ENCODE peak calls at places on chromosomes 2 and 18, in six cellular contexts. S is cardiac muscle cell; E is CD8-positive, alpha-beta T cell; K is adrenal gland; I is left ventricle myocardium inferior; F is esophagus squamous epithelium. H is an unnamed sample.
A peak's percentile ranks its signal among the peaks of the same experiment; 100 is the strongest.

GRCh38 chr2:233603520-233603919 is 13.9 kb upstream of the UGT1A8 start:
- DNase-seq in S (no peak), E (no peak), K (no peak), I (no peak), F (no peak), H (no peak)

GRCh38 chr18:48765053-48765452 is 185.7 kb downstream of the SMAD7 start:
- DNase-seq in S (no peak), E (no peak), K (no peak), I (no peak), F (no peak), H (no peak)

GRCh38 chr18:31723998-31724711 is 36.5 kb downstream of the SLC25A52 start:
- DNase-seq in S (no peak), E (no peak), K (peak; percentile 54), I (peak; percentile 32), F (no peak), H (peak; percentile 17)

GRCh38 chr2:172556284-172557033 is 569 bp downstream of the PDK1 start:
- DNase-seq in S (peak; percentile 66), E (peak; percentile 66), K (peak; percentile 59), I (peak; percentile 57), F (peak; percentile 13), H (peak; percentile 50)

GRCh38 chr18:31294199-31294747 is 23.7 kb upstream of the DSG1 start:
- DNase-seq in S (no peak), E (no peak), K (no peak), I (no peak), F (no peak), H (no peak)

GRCh38 chr18:2564373-2564772 is 6.9 kb downstream of the METTL4 start:
- DNase-seq in S (no peak), E (no peak), K (no peak), I (no peak), F (no peak), H (no peak)

GRCh38 chr2:20141056-20141762 is 83.7 kb downstream of the SDC1 start:
- DNase-seq in S (no peak), E (no peak), K (peak; percentile 95), I (peak; percentile 25), F (no peak), H (peak; percentile 66)

GRCh38 chr18:63518178-63519012 is 23.8 kb upstream of the SERPINB12 start:
- DNase-seq in S (peak; percentile 89), E (peak; percentile 53), K (peak; percentile 75), I (no peak), F (no peak), H (peak; percentile 69)

GRCh38 chr2:222295368-222296041 is 3.3 kb downstream of the PAX3 start:
- DNase-seq in S (no peak), E (no peak), K (no peak), I (no peak), F (no peak), H (no peak)

GRCh38 chr2:201932511-201932910 is 101.1 kb upstream of the FZD7 start:
- DNase-seq in S (no peak), E (no peak), K (no peak), I (no peak), F (no peak), H (no peak)

GRCh38 chr2:202436631-202437030 is 60.5 kb downstream of the BMPR2 start:
- DNase-seq in S (no peak), E (no peak), K (no peak), I (no peak), F (no peak), H (no peak)

GRCh38 chr2:10721344-10722251 is at the start of gene ATP6V1C2:
- DNase-seq in S (peak; percentile 78), E (no peak), K (no peak), I (no peak), F (no peak), H (no peak)
- TF ChIP-seq CTCF in S (no peak), E (no peak), K (no peak), I (no peak), F (no peak), H (no peak)

DNA sequence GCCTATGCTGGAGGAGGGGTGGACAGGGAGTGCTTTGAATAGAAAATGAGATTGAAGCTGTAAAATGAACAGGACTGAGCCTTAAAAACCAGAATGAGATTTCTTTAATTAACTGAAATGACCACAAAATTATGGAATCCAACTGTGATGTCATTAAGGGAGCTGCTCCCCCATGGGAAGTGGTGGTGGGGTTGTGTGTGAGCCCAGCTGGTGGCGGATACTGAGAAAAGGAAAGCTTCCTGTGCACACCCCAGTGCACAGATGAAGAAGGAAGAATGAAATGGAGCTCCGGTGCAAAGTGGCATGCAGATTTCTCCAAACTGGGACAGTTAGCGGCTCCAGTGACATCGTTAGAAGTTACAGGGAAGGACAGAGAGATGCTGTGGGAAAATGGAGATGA is 76.9 kb downstream of the TSN start:
- DNase-seq in S (no peak), E (no peak), K (no peak), I (peak; percentile 23), F (no peak), H (no peak)
- H3K27ac ChIP-seq in S (no peak overlapping the region), E (no peak overlapping the region), K (no peak overlapping the region), I (peak overlapping the region; percentile 76), F (no peak overlapping the region), H (no peak overlapping the region)

DNA sequence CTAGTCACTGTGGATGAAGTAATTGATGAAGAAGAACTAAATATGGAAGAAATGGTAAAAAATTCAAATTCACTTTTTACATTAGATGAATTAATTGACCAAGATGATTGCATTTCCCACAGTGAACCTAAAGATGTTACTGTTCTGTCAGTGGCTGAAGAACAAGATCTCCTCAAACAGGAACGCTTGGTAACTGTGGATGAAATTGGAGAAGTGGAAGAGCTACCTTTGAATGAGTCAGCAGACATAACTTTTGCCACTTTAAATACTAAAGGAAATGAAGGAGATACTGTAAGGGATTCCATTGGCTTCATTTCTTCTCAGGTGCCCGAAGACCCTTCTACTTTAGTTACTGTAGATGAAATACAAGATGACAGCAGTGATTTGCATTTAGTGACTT is 26.6 kb upstream of the DYSF start:
- DNase-seq in S (no peak), E (no peak), K (no peak), I (no peak), F (no peak), H (no peak)
- H3K36me3 ChIP-seq in S (peaks cover 83% of the 10 kb centered on the region), E (peaks cover 41% of the 10 kb centered on the region), K (no peaks in the 10 kb centered on the region), I (peaks cover 76% of the 10 kb centered on the region), F (peaks cover 15% of the 10 kb centered on the region), H (no peaks in the 10 kb centered on the region)

GRCh38 chr2:86195055-86195807 is at the start of gene IMMT:
- DNase-seq in S (peak; percentile 98), E (peak; percentile 95), K (peak; percentile 96), I (peak; percentile 97), F (peak; percentile 86), H (peak; percentile 95)
- TF ChIP-seq CTCF in S (no peak), E (no peak), K (no peak), I (no peak), F (no peak), H (peak; percentile 29)

GRCh38 chr2:205757271-205757670 is 75.0 kb downstream of the NRP2 start:
- DNase-seq in S (no peak), E (no peak), K (no peak), I (no peak), F (no peak), H (no peak)

GRCh38 chr2:205758498-205758897 is 76.2 kb downstream of the NRP2 start:
- DNase-seq in S (no peak), E (no peak), K (peak; percentile 41), I (no peak), F (no peak), H (no peak)

GRCh38 chr2:205758051-205758450 is 75.8 kb downstream of the NRP2 start:
- DNase-seq in S (no peak), E (no peak), K (peak; percentile 56), I (no peak), F (no peak), H (peak; percentile 51)

GRCh38 chr2:205759286-205759685 is 77.0 kb downstream of the NRP2 start:
- DNase-seq in S (no peak), E (no peak), K (no peak), I (no peak), F (no peak), H (no peak)

DNA sequence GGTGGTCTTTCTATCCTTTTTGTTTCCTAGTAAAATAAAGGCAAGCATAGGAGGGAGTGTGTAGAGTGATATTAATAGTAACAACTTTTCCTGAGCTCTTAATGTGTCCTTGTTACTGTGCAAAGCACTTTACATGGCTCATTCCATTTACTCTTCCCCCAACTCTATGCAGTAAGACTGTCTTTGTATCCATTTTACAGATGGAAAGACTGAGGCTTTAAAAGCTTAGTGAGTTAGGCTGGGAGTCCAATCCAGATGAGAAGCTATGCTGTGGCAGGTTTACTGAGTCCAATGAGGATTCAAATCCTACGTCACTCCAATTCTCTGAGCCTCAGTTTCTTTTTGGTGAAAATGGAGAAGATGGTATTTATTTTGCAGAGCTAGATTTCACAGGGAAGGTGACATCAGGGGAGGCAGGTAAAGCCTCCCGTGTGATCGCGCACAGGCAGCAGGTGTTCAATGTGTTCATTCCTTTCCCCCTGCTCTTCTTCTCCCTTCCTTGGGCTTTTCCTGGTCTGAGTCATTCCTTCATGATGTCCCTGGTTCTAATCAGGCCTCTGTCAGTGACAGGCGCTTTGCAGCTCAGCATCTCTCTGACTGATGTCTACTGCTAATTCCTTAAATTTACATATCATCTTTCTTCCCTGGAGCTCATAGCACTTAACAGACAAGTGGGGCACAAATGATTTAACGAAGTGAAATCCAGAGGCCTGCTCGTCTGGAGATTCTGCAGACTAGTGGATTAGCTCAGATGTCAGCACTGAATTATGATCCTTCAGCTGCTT is 77.6 kb downstream of the NRP2 start:
- DNase-seq in S (no peak), E (no peak), K (no peak), I (no peak), F (no peak), H (no peak)
- H3K27ac ChIP-seq in S (no peak overlapping the region), E (no peak overlapping the region), K (peak overlapping the region; percentile 31), I (no peak overlapping the region), F (no peak overlapping the region), H (peak overlapping the region; percentile 89)

GRCh38 chr2:11822746-11823411 is 76.4 kb downstream of the LPIN1 start:
- DNase-seq in S (no peak), E (no peak), K (peak; percentile 12), I (no peak), F (no peak), H (no peak)

GRCh38 chr2:11827547-11827946 is 81.1 kb downstream of the LPIN1 start:
- DNase-seq in S (no peak), E (no peak), K (no peak), I (no peak), F (no peak), H (no peak)

GRCh38 chr2:11819235-11819729 is 72.8 kb downstream of the LPIN1 start:
- DNase-seq in S (no peak), E (no peak), K (no peak), I (no peak), F (no peak), H (no peak)

GRCh38 chr2:11824901-11825592 is 78.6 kb downstream of the LPIN1 start:
- DNase-seq in S (no peak), E (no peak), K (peak; percentile 27), I (no peak), F (no peak), H (no peak)

DNA sequence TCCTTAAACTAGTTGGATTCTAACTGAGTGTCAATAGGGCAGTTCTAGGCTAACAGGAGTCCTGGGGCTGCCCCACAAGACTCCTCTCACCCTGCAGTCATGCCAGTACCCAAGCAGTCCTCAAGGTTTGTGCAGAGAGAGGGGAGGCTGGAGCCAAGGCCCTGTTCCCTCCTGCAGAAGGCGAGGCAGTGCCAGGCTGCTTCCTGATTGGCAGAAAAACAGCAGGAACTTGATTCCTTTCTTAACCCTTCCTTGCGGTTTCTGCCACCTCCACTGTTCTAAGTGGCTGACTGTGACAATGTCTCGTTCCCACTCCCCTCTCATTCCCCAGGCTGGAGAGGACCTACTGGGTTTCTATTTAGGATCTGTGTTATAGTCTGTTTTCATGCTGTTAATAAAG is 75.3 kb downstream of the LPIN1 start:
- DNase-seq in S (no peak), E (no peak), K (no peak), I (no peak), F (no peak), H (no peak)
- H3K36me3 ChIP-seq in S (peaks cover 42% of the 10 kb centered on the region), E (peaks cover 29% of the 10 kb centered on the region), K (no peaks in the 10 kb centered on the region), I (peaks cover 77% of the 10 kb centered on the region), F (no peaks in the 10 kb centered on the region), H (no peaks in the 10 kb centered on the region)

GRCh38 chr2:50492452-50492851 is 539.5 kb downstream of the NRXN1 start:
- DNase-seq in S (peak; percentile 73), E (no peak), K (peak; percentile 37), I (no peak), F (no peak), H (no peak)
- TF ChIP-seq CTCF in S (peak; percentile 70), E (peak; percentile 46), K (peak; percentile 65), I (peak; percentile 76), F (peak; percentile 70), H (peak; percentile 58)

H was measured in uterus.